ENCODE peak calls at places on chromosome 18, in five cellular contexts. A, L, M, E and T are unnamed samples.

GRCh38 chr18:7272268-7273049 is 41.6 kb downstream of the LRRC30 start:
- DNase-seq in M (peak), A (peak), L (peak), E (peak), T (peak)

GRCh38 chr18:43277164-43277600 is at the start of gene SYT4:
- DNase-seq in M (peak), L (peak), E (no peak), A (no peak), T (no peak)

GRCh38 chr18:73790582-73790981 is 357.1 kb downstream of the FBXO15 start:
- DNase-seq in A (peak), M (no peak), E (no peak), L (peak), T (no peak)

GRCh38 chr18:48934708-48935432 is 15.9 kb downstream of the SMAD7 start:
- DNase-seq in A (no peak), M (peak), L (peak), E (no peak), T (peak)

GRCh38 chr18:51255694-51256093 is 58.2 kb upstream of the MEX3C start:
- DNase-seq in E (no peak), A (no peak), M (peak), L (peak), T (no peak)

GRCh38 chr18:63831080-63831788 is 56.0 kb downstream of the SERPINB7 start:
- DNase-seq in M (no peak), E (no peak), L (peak), A (peak), T (no peak)

GRCh38 chr18:22314406-22314805 is 103.3 kb downstream of the CTAGE1 start:
- DNase-seq in M (no peak), A (peak), L (peak), E (no peak), T (no peak)

GRCh38 chr18:43719264-43719795 is 442.0 kb upstream of the SYT4 start:
- DNase-seq in A (no peak), L (no peak), M (no peak), E (peak), T (no peak)

GRCh38 chr18:62452280-62452824 is 70.5 kb upstream of the ZCCHC2 start:
- DNase-seq in L (peak), M (no peak), E (peak), A (peak), T (no peak)

GRCh38 chr18:39561136-39561535 is 1995.5 kb upstream of the CELF4 start:
- DNase-seq in A (peak), L (peak), E (no peak), M (no peak), T (no peak)

GRCh38 chr18:76496200-76496890 is 1.3 kb upstream of the ZNF516 start:
- DNase-seq in M (peak), E (peak), A (peak), L (peak), T (peak)

GRCh38 chr18:44693030-44693784 is 12.5 kb downstream of the SETBP1 start:
- DNase-seq in E (no peak), M (no peak), A (no peak), L (peak), T (no peak)

GRCh38 chr18:13530879-13531387 is 195.4 kb downstream of the FAM210A start:
- DNase-seq in A (peak), L (peak), M (peak), E (no peak), T (peak)

GRCh38 chr18:13500891-13501887 is 225.2 kb downstream of the FAM210A start:
- DNase-seq in E (no peak), M (no peak), A (peak), L (peak), T (peak)

GRCh38 chr18:31720867-31721266 is 36.5 kb upstream of the B4GALT6 start:
- DNase-seq in A (peak), M (no peak), E (no peak), L (no peak), T (no peak)

GRCh38 chr18:5294618-5295230 is 802 bp downstream of the ZBTB14 start:
- DNase-seq in M (peak), A (no peak), L (peak), E (peak), T (peak)

GRCh38 chr18:32610116-32610630 is 139.5 kb upstream of the GAREM1 start:
- DNase-seq in A (no peak), L (no peak), E (no peak), M (no peak), T (no peak)

GRCh38 chr18:8730080-8730827 is 24.9 kb downstream of the MTCL1 start:
- DNase-seq in A (no peak), E (peak), L (peak), M (no peak), T (peak)

GRCh38 chr18:58476521-58477210 is 152.2 kb downstream of the ALPK2 start:
- DNase-seq in M (no peak), E (no peak), L (peak), A (no peak), T (no peak)

GRCh38 chr18:76932026-76932819 is 109.9 kb downstream of the ZNF236 start:
- DNase-seq in M (no peak), E (no peak), A (peak), L (no peak), T (no peak)

GRCh38 chr18:63603772-63604171 is 16.6 kb downstream of the SERPINB13 start:
- DNase-seq in M (no peak), A (peak), E (peak), L (no peak), T (no peak)

GRCh38 chr18:55405655-55406373 is 182.2 kb downstream of the TCF4 start:
- DNase-seq in M (peak), E (peak), L (peak), A (peak), T (peak)

GRCh38 chr18:67862069-67862468 is 345.5 kb upstream of the DSEL start:
- DNase-seq in M (no peak), A (no peak), L (no peak), E (no peak), T (no peak)

GRCh38 chr18:50281972-50282520 is 723 bp upstream of the MBD1 start:
- DNase-seq in L (no peak), E (no peak), M (no peak), A (no peak), T (no peak)